ENCODE peak calls at places on chromosome 22, in seven cellular contexts. G, F, I, Y, C, U and S are unnamed samples.

GRCh38 chr22:24039046-24039445 is 27.9 kb downstream of the CABIN1 start:
- DNase-seq in G (no peak), F (no peak), I (no peak), Y (no peak), C (no peak), U (no peak), S (peak)

GRCh38 chr22:49305966-49306631 is 521.6 kb downstream of the BRD1 start:
- DNase-seq in G (no peak), F (no peak), I (no peak), Y (no peak), C (no peak), U (no peak), S (no peak)

GRCh38 chr22:37546436-37547248 is 13.6 kb upstream of the CDC42EP1 start:
- DNase-seq in G (no peak), F (peak), I (no peak), Y (peak), C (peak), U (no peak), S (no peak)

GRCh38 chr22:40348025-40348658 is 1.8 kb downstream of the ADSL start:
- DNase-seq in G (peak), F (peak), I (no peak), Y (peak), C (peak), U (peak), S (peak)

GRCh38 chr22:29096736-29097669 is 24.2 kb downstream of the KREMEN1 start:
- DNase-seq in G (no peak), F (peak), I (peak), Y (peak), C (no peak), U (no peak), S (no peak)

GRCh38 chr22:41805639-41806038 is 5.2 kb downstream of the CCDC134 start:
- DNase-seq in G (no peak), F (no peak), I (no peak), Y (no peak), C (no peak), U (no peak), S (no peak)

GRCh38 chr22:50276143-50276542 is 6.0 kb upstream of the MAPK11 start:
- DNase-seq in G (peak), F (peak), I (no peak), Y (peak), C (peak), U (peak), S (no peak)

GRCh38 chr22:44459041-44459440 is 39.0 kb downstream of the RTL6 start:
- DNase-seq in G (no peak), F (no peak), I (no peak), Y (no peak), C (no peak), U (no peak), S (no peak)

GRCh38 chr22:50626314-50626855 is 1.6 kb downstream of the ARSA start:
- DNase-seq in G (no peak), F (no peak), I (no peak), Y (no peak), C (no peak), U (no peak), S (no peak)